ENCODE peak calls at places on chromosomes 7 and 10, in six cellular contexts. W, B, L, G, U and K are unnamed samples.

GRCh38 chr10:73503037-73503436 is 7.2 kb upstream of the PPP3CB start:
- DNase-seq in B (no peak), G (no peak), W (no peak), L (no peak), U (no peak), K (no peak)

GRCh38 chr10:96829029-96829773 is 2.9 kb upstream of the LCOR start:
- DNase-seq in B (no peak), L (no peak), W (no peak), G (no peak), U (no peak), K (no peak)

GRCh38 chr10:75612904-75613684 is 181.7 kb downstream of the LRMDA start:
- DNase-seq in U (no peak), L (peak; percentile 60), W (no peak), B (peak; percentile 9), G (no peak), K (peak; percentile 42)

GRCh38 chr7:121178869-121179497 is 149.8 kb upstream of the WNT16 start:
- DNase-seq in U (no peak), W (no peak), G (no peak), L (no peak), B (no peak), K (no peak)

GRCh38 chr7:133947458-133948044 is 179.6 kb upstream of the LRGUK start:
- DNase-seq in G (no peak), U (no peak), B (no peak), L (no peak), W (no peak), K (no peak)

GRCh38 chr7:24572421-24573007 is 738 bp upstream of the PALS2 start:
- DNase-seq in W (peak; percentile 59), L (peak; percentile 66), G (peak; percentile 18), B (peak; percentile 5), U (peak; percentile 44), K (peak; percentile 50)

GRCh38 chr7:54858008-54858692 is 99.1 kb upstream of the SEC61G start:
- DNase-seq in B (no peak), L (no peak), W (no peak), G (no peak), U (no peak), K (no peak)

GRCh38 chr10:114714281-114714741 is 56.2 kb upstream of the ABLIM1 start:
- DNase-seq in W (no peak), B (peak; percentile 60), U (no peak), G (peak; percentile 49), L (peak; percentile 34), K (peak; percentile 25)

GRCh38 chr7:152914014-152914844 is 154.7 kb downstream of the ACTR3B start:
- DNase-seq in U (no peak), W (no peak), G (no peak), L (no peak), B (no peak), K (no peak)

GRCh38 chr10:121654021-121654545 is 55.8 kb upstream of the FGFR2 start:
- DNase-seq in W (no peak), U (no peak), L (no peak), G (no peak), B (no peak), K (no peak)

GRCh38 chr10:112956631-112957350 is 6.7 kb downstream of the TCF7L2 start:
- DNase-seq in G (no peak), U (no peak), W (no peak), B (no peak), L (no peak), K (no peak)

GRCh38 chr10:46231087-46231486 is 55.7 kb upstream of the ANTXRL start:
- DNase-seq in B (peak; percentile 0), U (peak; percentile 3), G (no peak), W (no peak), L (no peak), K (no peak)

GRCh38 chr10:7408494-7409044 is 2.3 kb downstream of the SFMBT2 start:
- DNase-seq in G (peak; percentile 60), U (peak; percentile 68), B (peak; percentile 66), W (peak; percentile 84), L (peak; percentile 60), K (peak; percentile 32)

GRCh38 chr7:28748934-28749584 is 209.1 kb downstream of the TRIL start:
- DNase-seq in W (no peak), L (peak; percentile 65), B (no peak), G (peak; percentile 40), U (no peak), K (no peak)

GRCh38 chr7:139936760-139937310 is 107.8 kb downstream of the TBXAS1 start:
- DNase-seq in B (peak; percentile 14), G (no peak), W (no peak), L (peak; percentile 66), U (no peak), K (peak; percentile 76)

GRCh38 chr10:85492684-85493083 is 873.9 kb downstream of the GRID1 start:
- DNase-seq in W (no peak), L (no peak), G (no peak), B (no peak), U (no peak), K (no peak)

GRCh38 chr10:77496941-77497420 is 140.6 kb downstream of the KCNMA1 start:
- DNase-seq in W (no peak), L (no peak), B (no peak), U (no peak), G (no peak), K (no peak)

GRCh38 chr7:128236924-128237586 is 4.0 kb upstream of the LEP start:
- DNase-seq in U (peak; percentile 19), W (no peak), G (no peak), L (peak; percentile 79), B (no peak), K (peak; percentile 89)

GRCh38 chr10:98560585-98560984 is 113.8 kb upstream of the HPS1 start:
- DNase-seq in L (no peak), W (no peak), B (no peak), G (no peak), U (no peak), K (no peak)

GRCh38 chr10:70115948-70116682 is 16.5 kb downstream of the AIFM2 start:
- DNase-seq in U (peak; percentile 76), G (peak; percentile 80), W (no peak), B (peak; percentile 46), L (peak; percentile 72), K (peak; percentile 50)

GRCh38 chr10:107913317-107914294 is 749.1 kb upstream of the SORCS1 start:
- DNase-seq in B (no peak), L (no peak), U (no peak), W (no peak), G (no peak), K (no peak)

GRCh38 chr10:6431861-6432260 is 148.2 kb downstream of the PRKCQ start:
- DNase-seq in W (no peak), G (no peak), U (no peak), L (no peak), B (no peak), K (no peak)

GRCh38 chr7:87600130-87601124 is at the start of gene ABCB1:
- DNase-seq in G (peak; percentile 74), B (peak; percentile 30), L (peak; percentile 73), U (peak; percentile 66), W (peak; percentile 58), K (peak; percentile 65)

GRCh38 chr10:86489071-86489810 is 32.4 kb downstream of the WAPL start:
- DNase-seq in L (no peak), B (no peak), U (no peak), W (no peak), G (no peak), K (no peak)

GRCh38 chr7:92888-93672 is 99.3 kb upstream of the FAM20C start:
- DNase-seq in W (no peak), G (no peak), L (no peak), B (no peak), U (no peak), K (no peak)

GRCh38 chr7:45567713-45568112 is 6.5 kb upstream of the ADCY1 start:
- DNase-seq in W (no peak), G (no peak), L (no peak), B (no peak), U (no peak), K (no peak)

GRCh38 chr10:75685187-75685586 is 253.8 kb downstream of the LRMDA start:
- DNase-seq in G (no peak), U (no peak), L (no peak), W (no peak), B (no peak), K (no peak)

GRCh38 chr7:19079066-19079465 is 38.4 kb downstream of the TWIST1 start:
- DNase-seq in U (no peak), L (no peak), B (no peak), G (no peak), W (no peak), K (no peak)

GRCh38 chr7:110090113-110090820 is 1000.7 kb upstream of the LRRN3 start:
- DNase-seq in U (no peak), L (no peak), B (no peak), G (peak; percentile 23), W (no peak), K (no peak)

GRCh38 chr10:110483633-110484032 is 14.1 kb upstream of the DUSP5 start:
- DNase-seq in U (no peak), W (no peak), B (no peak), G (no peak), L (no peak), K (no peak)

GRCh38 chr10:97531401-97531985 is 32.8 kb downstream of the UBTD1 start:
- DNase-seq in U (no peak), L (no peak), G (no peak), W (no peak), B (no peak), K (no peak)

GRCh38 chr7:50155755-50156154 is 62.7 kb upstream of the ZPBP start:
- DNase-seq in U (peak; percentile 50), W (no peak), L (no peak), G (no peak), B (no peak), K (no peak)

GRCh38 chr7:158662610-158663427 is 41.8 kb downstream of the NCAPG2 start:
- DNase-seq in L (no peak), B (no peak), G (no peak), W (no peak), U (no peak), K (no peak)

GRCh38 chr10:103558916-103559315 is 65.4 kb downstream of the NEURL1 start:
- DNase-seq in W (no peak), L (no peak), B (no peak), U (no peak), G (no peak), K (no peak)

GRCh38 chr10:112373912-112374338 is at the start of gene ACSL5:
- DNase-seq in U (no peak), G (no peak), L (no peak), W (no peak), B (no peak), K (no peak)

GRCh38 chr10:17685227-17685840 is 41.4 kb downstream of the STAM start:
- DNase-seq in G (no peak), L (no peak), B (no peak), U (peak; percentile 32), W (no peak), K (no peak)

GRCh38 chr7:123557631-123558505 is at the start of gene NDUFA5:
- DNase-seq in W (peak; percentile 97), U (peak; percentile 97), L (peak; percentile 96), G (peak; percentile 94), B (peak; percentile 100), K (peak; percentile 98)

GRCh38 chr10:47257396-47258120 is 42.4 kb upstream of the GDF10 start:
- DNase-seq in W (no peak), L (peak; percentile 41), U (no peak), B (no peak), G (no peak), K (no peak)

GRCh38 chr10:7333995-7334964 is 76.6 kb downstream of the SFMBT2 start:
- DNase-seq in L (no peak), G (no peak), U (no peak), B (peak; percentile 25), W (no peak), K (no peak)

GRCh38 chr10:21579291-21579690 is 45.3 kb downstream of the MLLT10 start:
- DNase-seq in U (no peak), W (no peak), L (no peak), G (no peak), B (no peak), K (no peak)